ENCODE peak calls at places on chromosomes 11 and 22, in four cellular contexts. N is body of pancreas, W is GM13977, M is GM23338. F is an unnamed sample.

GRCh38 chr11:95586681-95587080 is 202.9 kb downstream of the FAM76B start:
- DNase-seq in N (no peak), W (no peak), M (no peak), F (no peak)

GRCh38 chr11:2775626-2776350 is 76.0 kb upstream of the KCNQ1OT1 start:
- DNase-seq in N (no peak), W (no peak), M (no peak), F (peak; percentile 14)

GRCh38 chr11:91932151-91932821 is 292.3 kb upstream of the FAT3 start:
- DNase-seq in N (no peak), W (no peak), M (peak; percentile 3), F (no peak)

GRCh38 chr11:71385091-71385490 is 63.1 kb downstream of the DHCR7 start:
- DNase-seq in N (no peak), W (no peak), M (no peak), F (no peak)

GRCh38 chr22:40021401-40022000 is 26.7 kb downstream of the FAM83F start:
- DNase-seq in N (no peak), W (no peak), M (no peak), F (no peak)

GRCh38 chr11:80194625-80195024 is 753.8 kb upstream of the TENM4 start:
- DNase-seq in N (no peak), W (no peak), M (no peak), F (no peak)

GRCh38 chr11:67054851-67055523 is 1.7 kb upstream of the RHOD start:
- DNase-seq in N (peak; percentile 89), W (peak; percentile 60), M (no peak), F (peak; percentile 85)

GRCh38 chr11:3745161-3745560 is 52.2 kb downstream of the NUP98 start:
- DNase-seq in N (no peak), W (no peak), M (no peak), F (no peak)

GRCh38 chr11:824292-824880 is 3.3 kb upstream of the CRACR2B start:
- DNase-seq in N (peak; percentile 93), W (no peak), M (no peak), F (peak; percentile 81)

GRCh38 chr11:28528217-28528616 is 420.0 kb downstream of the METTL15 start:
- DNase-seq in N (no peak), W (no peak), M (no peak), F (no peak)

GRCh38 chr11:64459609-64460008 is 100.6 kb downstream of the RPS6KA4 start:
- DNase-seq in N (no peak), W (no peak), M (no peak), F (no peak)

GRCh38 chr22:39661842-39662676 is 91.5 kb downstream of the CACNA1I start:
- DNase-seq in N (peak; percentile 49), W (peak; percentile 61), M (peak; percentile 97), F (peak; percentile 80)

GRCh38 chr22:38317995-38318715 is 922 bp upstream of the CSNK1E start:
- DNase-seq in N (peak; percentile 53), W (no peak), M (no peak), F (peak; percentile 91)

GRCh38 chr11:27716850-27717249 is 16.6 kb upstream of the BDNF start:
- DNase-seq in N (no peak), W (no peak), M (peak; percentile 71), F (no peak)

GRCh38 chr22:44519895-44520294 is 21.9 kb upstream of the RTL6 start:
- DNase-seq in N (no peak), W (no peak), M (no peak), F (no peak)

GRCh38 chr11:37762079-37762478 is 1164.0 kb upstream of the RAG2 start:
- DNase-seq in N (no peak), W (no peak), M (no peak), F (no peak)

GRCh38 chr22:29524440-29525191 is 28.9 kb downstream of the THOC5 start:
- DNase-seq in N (peak; percentile 40), W (peak; percentile 37), M (peak; percentile 63), F (peak; percentile 26)

GRCh38 chr11:12693075-12693473 is 18.9 kb downstream of the TEAD1 start:
- DNase-seq in N (no peak), W (no peak), M (no peak), F (no peak)

GRCh38 chr11:106695506-106695905 is 322.8 kb downstream of the GUCY1A2 start:
- DNase-seq in N (no peak), W (no peak), M (no peak), F (no peak)

GRCh38 chr11:8352852-8353505 is 89.3 kb upstream of the LMO1 start:
- DNase-seq in N (no peak), W (no peak), M (no peak), F (no peak)

GRCh38 chr11:27076121-27076589 is 35.5 kb downstream of the BBOX1 start:
- DNase-seq in N (peak; percentile 23), W (no peak), M (no peak), F (no peak)

GRCh38 chr22:49212466-49212865 is 615.2 kb downstream of the BRD1 start:
- DNase-seq in N (peak; percentile 2), W (no peak), M (no peak), F (no peak)

GRCh38 chr11:121615506-121615905 is 162.7 kb upstream of the SORL1-AS1 start:
- DNase-seq in N (no peak), W (no peak), M (no peak), F (no peak)

GRCh38 chr11:14189874-14190273 is 169.1 kb downstream of the RRAS2 start:
- DNase-seq in N (peak; percentile 23), W (no peak), M (no peak), F (peak; percentile 30)

GRCh38 chr22:46776486-46776826 is 14.0 kb downstream of the TBC1D22A start:
- DNase-seq in N (no peak), W (no peak), M (no peak), F (no peak)

GRCh38 chr22:45425531-45426265 is 12.2 kb downstream of the RIBC2 start:
- DNase-seq in N (no peak), W (no peak), M (no peak), F (no peak)

GRCh38 chr11:65414776-65415498 is 7.7 kb upstream of the NEAT1 start:
- DNase-seq in N (no peak), W (peak; percentile 19), M (no peak), F (no peak)

GRCh38 chr11:70502677-70503076 is 104.3 kb downstream of the CTTN start:
- DNase-seq in N (no peak), W (no peak), M (no peak), F (no peak)

GRCh38 chr11:129458278-129458677 is 82.6 kb downstream of the BARX2 start:
- DNase-seq in N (no peak), W (no peak), M (no peak), F (peak; percentile 57)

GRCh38 chr11:47716692-47717091 is 1.5 kb upstream of the AGBL2 start:
- DNase-seq in N (no peak), W (no peak), M (no peak), F (no peak)

GRCh38 chr22:46472722-46473016 is 64.8 kb downstream of the CELSR1 start:
- DNase-seq in N (no peak), W (no peak), M (no peak), F (no peak)

DNA sequence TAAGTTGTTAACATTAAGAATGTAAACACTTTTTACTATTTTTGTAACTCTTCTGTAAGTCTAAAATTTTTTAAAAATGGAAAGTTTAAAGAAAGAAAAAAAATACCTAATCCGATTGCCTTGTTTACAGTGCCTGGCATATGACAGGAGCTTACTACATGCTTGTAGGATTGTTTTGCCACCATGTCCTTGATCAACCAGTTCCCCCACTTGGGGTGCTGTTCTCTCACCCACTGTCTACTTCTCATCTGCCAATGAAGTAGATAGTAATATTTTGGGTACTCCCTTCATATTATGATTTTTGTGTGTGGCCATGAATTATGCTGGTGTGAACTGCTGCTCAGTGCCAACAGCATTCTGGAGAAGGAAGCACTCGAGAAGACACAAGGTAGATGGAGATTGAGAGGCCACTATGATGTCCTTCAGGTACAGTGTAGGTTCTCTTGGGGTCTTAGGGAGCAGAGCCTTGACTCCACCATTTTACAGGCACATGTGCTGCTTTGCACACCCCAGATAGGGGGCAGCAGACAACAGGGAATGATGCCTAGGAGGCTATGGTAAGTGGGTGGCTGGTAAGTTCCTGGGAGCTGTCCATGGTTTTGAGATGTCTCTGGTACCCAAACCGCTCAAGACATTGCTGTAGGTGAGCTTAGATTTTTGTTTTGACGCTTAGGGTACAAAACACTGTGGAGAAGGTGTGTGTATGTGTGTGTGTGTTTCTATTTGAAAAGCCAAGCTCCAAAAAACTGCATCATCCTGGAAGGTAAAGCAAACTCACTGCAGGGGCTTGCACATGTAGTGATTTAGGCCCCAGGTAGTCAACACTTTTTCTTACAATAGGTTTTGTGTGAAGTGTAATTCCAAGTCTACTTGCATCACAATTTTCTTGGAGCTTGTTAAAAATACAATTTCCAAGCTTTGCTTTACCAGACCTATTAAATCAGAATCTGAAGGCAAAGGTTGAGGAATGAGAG is 494.5 kb upstream of the LARGE1 start:
- DNase-seq in N (peak; percentile 48), W (peak; percentile 25), M (peak; percentile 98), F (peak; percentile 62)
- TF ChIP-seq CTCF in N (peak; percentile 12), W (peak; percentile 58), M (peak; percentile 97), F (peak; percentile 35)

GRCh38 chr11:86463120-86463519 is 88.4 kb downstream of the CCDC81 start:
- DNase-seq in N (no peak), W (no peak), M (no peak), F (no peak)
- TF ChIP-seq CTCF in N (no peak), W (no peak), M (no peak), F (no peak)

GRCh38 chr22:20857838-20858614 is 585 bp downstream of the PI4KA start:
- DNase-seq in N (peak; percentile 78), W (peak; percentile 89), M (peak; percentile 97), F (peak; percentile 81)
- TF ChIP-seq CTCF in N (no peak), W (no peak), M (no peak), F (no peak)

DNA sequence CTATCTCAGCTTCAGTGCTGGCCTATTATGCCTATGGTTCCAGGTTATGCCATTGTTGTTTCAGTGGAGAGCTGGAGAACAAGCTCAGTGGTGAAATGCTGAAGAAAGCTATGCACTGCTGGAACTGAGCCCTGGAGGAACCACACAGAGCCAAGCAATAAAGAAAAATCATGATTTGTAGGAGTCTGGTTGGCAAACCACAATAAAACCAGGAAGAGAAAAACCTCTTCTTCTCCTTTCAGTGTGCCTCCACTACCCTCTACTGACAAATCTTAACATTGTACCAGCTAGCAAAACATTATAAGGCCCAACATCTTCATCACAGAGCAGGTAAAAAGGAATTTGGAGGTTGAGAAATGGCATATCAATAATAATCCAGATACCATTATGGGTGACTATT is 5.3 kb downstream of the OR51F2 start:
- DNase-seq in N (no peak), W (no peak), M (peak; percentile 41), F (no peak)
- TF ChIP-seq CTCF in N (no peak), W (peak; percentile 17), M (peak; percentile 54), F (peak; percentile 27)

GRCh38 chr11:46305295-46305694 is 27.8 kb downstream of the CREB3L1 start:
- DNase-seq in N (no peak), W (no peak), M (no peak), F (no peak)
- TF ChIP-seq CTCF in N (no peak), W (no peak), M (no peak), F (no peak)